ENCODE peak calls at places on chromosomes 7 and 10, in six cellular contexts. One of them, this sample, is unnamed. For H3K36me3, the result is how much of the 10 kb centered on the place peaks cover.

GRCh38 chr7:521221-522070 is 1.8 kb upstream of the PDGFA start:
- DNase-seq in heart right ventricle: peak
- DNase-seq in body of pancreas: peak
- DNase-seq in neural progenitor cell: peak
- DNase-seq in tibial artery: peak
- DNase-seq in transverse colon: peak
- DNase-seq in this sample: peak

GRCh38 chr7:120915314-120915713 is 35.3 kb upstream of the ING3 start:
- DNase-seq in heart right ventricle: no peak
- DNase-seq in tibial artery: no peak
- DNase-seq in transverse colon: no peak
- DNase-seq in body of pancreas: no peak
- DNase-seq in neural progenitor cell: no peak
- DNase-seq in this sample: no peak

GRCh38 chr7:133583545-133584171 is 330.8 kb downstream of the EXOC4 start:
- DNase-seq in neural progenitor cell: no peak
- DNase-seq in body of pancreas: no peak
- DNase-seq in heart right ventricle: no peak
- DNase-seq in tibial artery: no peak
- DNase-seq in transverse colon: no peak
- DNase-seq in this sample: no peak

GRCh38 chr10:23314835-23315239 is 29.8 kb downstream of the C10orf67 start:
- DNase-seq in tibial artery: peak
- DNase-seq in transverse colon: peak
- DNase-seq in heart right ventricle: peak
- DNase-seq in body of pancreas: peak
- DNase-seq in neural progenitor cell: peak
- DNase-seq in this sample: no peak

GRCh38 chr7:80053098-80053497 is 81.5 kb upstream of the GNAI1 start:
- DNase-seq in body of pancreas: peak
- DNase-seq in transverse colon: no peak
- DNase-seq in heart right ventricle: no peak
- DNase-seq in tibial artery: no peak
- DNase-seq in neural progenitor cell: peak
- DNase-seq in this sample: no peak

GRCh38 chr7:111509298-111509697 is 53.0 kb downstream of the IMMP2L start:
- DNase-seq in heart right ventricle: no peak
- DNase-seq in neural progenitor cell: no peak
- DNase-seq in body of pancreas: no peak
- DNase-seq in transverse colon: no peak
- DNase-seq in tibial artery: no peak
- DNase-seq in this sample: no peak

GRCh38 chr10:72250666-72251065 is 23.1 kb upstream of the DDIT4 start:
- DNase-seq in transverse colon: peak
- DNase-seq in tibial artery: peak
- DNase-seq in body of pancreas: no peak
- DNase-seq in neural progenitor cell: no peak
- DNase-seq in heart right ventricle: peak
- DNase-seq in this sample: peak

GRCh38 chr10:62047240-62047897 is 145.9 kb downstream of the ARID5B start:
- DNase-seq in transverse colon: no peak
- DNase-seq in body of pancreas: no peak
- DNase-seq in heart right ventricle: no peak
- DNase-seq in neural progenitor cell: no peak
- DNase-seq in tibial artery: no peak
- DNase-seq in this sample: no peak

GRCh38 chr10:78046711-78047269 is 13.1 kb downstream of the RPS24 start:
- DNase-seq in body of pancreas: no peak
- DNase-seq in heart right ventricle: no peak
- DNase-seq in transverse colon: no peak
- DNase-seq in neural progenitor cell: no peak
- DNase-seq in tibial artery: peak
- DNase-seq in this sample: no peak

GRCh38 chr7:5694221-5694754 is 87.2 kb downstream of the RNF216 start:
- DNase-seq in neural progenitor cell: no peak
- DNase-seq in heart right ventricle: no peak
- DNase-seq in transverse colon: no peak
- DNase-seq in tibial artery: no peak
- DNase-seq in body of pancreas: no peak
- DNase-seq in this sample: no peak

GRCh38 chr7:131600578-131600977 is 44.1 kb upstream of the PODXL start:
- DNase-seq in transverse colon: no peak
- DNase-seq in neural progenitor cell: peak
- DNase-seq in heart right ventricle: no peak
- DNase-seq in body of pancreas: no peak
- DNase-seq in tibial artery: no peak
- DNase-seq in this sample: no peak

GRCh38 chr7:98831641-98832221 is 38.1 kb downstream of the TMEM130 start:
- DNase-seq in transverse colon: peak
- DNase-seq in neural progenitor cell: peak
- DNase-seq in tibial artery: no peak
- DNase-seq in heart right ventricle: no peak
- DNase-seq in body of pancreas: peak
- DNase-seq in this sample: no peak

GRCh38 chr7:42224391-42225003 is 12.5 kb downstream of the GLI3 start:
- DNase-seq in neural progenitor cell: peak
- DNase-seq in heart right ventricle: no peak
- DNase-seq in tibial artery: no peak
- DNase-seq in transverse colon: no peak
- DNase-seq in body of pancreas: no peak
- DNase-seq in this sample: no peak

GRCh38 chr7:156160811-156161210 is 348.5 kb upstream of the SHH start:
- DNase-seq in transverse colon: peak
- DNase-seq in body of pancreas: no peak
- DNase-seq in heart right ventricle: no peak
- DNase-seq in neural progenitor cell: peak
- DNase-seq in tibial artery: no peak
- DNase-seq in this sample: no peak

DNA sequence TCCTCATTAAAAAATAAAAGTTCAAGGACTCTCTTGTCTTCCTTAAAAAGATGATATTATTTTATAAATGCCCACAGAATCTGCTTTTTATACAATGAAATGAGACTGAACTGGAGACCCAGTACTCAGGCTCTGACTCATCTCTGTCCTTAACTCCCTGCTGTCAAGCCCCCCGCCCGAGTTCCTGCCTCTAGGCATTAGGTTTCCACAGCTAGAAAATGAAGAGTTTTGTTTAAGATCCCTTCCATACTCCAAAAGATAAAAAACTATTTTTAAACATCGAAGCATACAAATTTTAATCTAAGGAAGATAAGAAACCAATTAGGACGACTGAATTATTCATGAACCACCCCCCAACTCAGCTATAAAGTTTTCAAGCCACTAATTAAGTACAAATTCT is 97.7 kb upstream of the FEZF1 start:
- DNase-seq in body of pancreas: no peak
- DNase-seq in neural progenitor cell: no peak
- DNase-seq in tibial artery: no peak
- DNase-seq in heart right ventricle: no peak
- DNase-seq in transverse colon: no peak
- DNase-seq in this sample: no peak
- H3K4me3 ChIP-seq in body of pancreas: no peak
- H3K4me3 ChIP-seq in neural progenitor cell: peak
- H3K4me3 ChIP-seq in tibial artery: no peak
- H3K4me3 ChIP-seq in heart right ventricle: no peak
- H3K4me3 ChIP-seq in transverse colon: no peak
- H3K4me3 ChIP-seq in this sample: no peak

DNA sequence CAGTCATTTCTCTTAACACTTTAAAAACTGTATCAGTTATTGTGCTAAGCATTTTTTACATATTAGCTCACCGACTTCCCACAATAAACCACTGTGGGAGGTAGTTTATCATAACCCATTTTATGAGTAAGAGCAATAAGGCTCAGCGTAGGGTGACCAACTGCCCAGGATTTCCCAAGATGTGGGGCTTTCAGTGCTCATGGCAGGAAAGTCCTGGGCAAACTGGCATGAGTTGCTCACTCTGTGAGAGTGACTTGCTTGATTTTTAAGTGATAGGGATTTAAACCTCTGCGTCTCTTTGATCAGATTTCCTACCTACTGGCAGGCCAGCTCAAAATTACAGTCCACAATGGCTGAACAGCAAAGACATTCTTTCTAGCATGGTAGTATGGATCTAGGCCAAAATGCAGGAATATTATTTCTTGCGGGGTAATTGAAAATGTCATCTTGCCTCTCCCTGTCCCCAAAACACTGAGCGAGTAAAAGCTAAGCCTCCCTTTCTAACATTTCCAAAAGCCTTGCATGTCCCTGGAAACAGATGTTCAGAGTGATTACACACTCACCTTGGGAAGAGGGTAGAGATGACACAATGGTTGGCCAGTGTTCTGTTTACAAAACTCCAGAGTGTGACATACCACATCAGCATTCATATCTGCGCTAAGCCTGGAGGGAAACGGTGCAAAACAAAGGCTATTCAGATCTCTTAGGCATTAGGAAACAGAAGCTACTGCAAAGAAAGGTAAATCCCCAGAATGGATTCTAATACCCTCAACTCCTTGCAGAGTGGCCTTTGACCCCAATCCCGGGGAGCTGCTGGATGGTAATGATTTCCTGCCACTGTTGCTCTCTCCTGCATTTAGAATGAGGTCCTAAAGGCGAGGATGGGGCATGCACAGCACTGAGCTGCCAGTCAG is 65.4 kb downstream of the AOAH start:
- DNase-seq in body of pancreas: peak
- DNase-seq in heart right ventricle: peak
- DNase-seq in transverse colon: no peak
- DNase-seq in neural progenitor cell: peak
- DNase-seq in tibial artery: no peak
- DNase-seq in this sample: no peak
- H3K27ac ChIP-seq in body of pancreas: peak
- H3K27ac ChIP-seq in heart right ventricle: no peak
- H3K27ac ChIP-seq in transverse colon: peak
- H3K27ac ChIP-seq in neural progenitor cell: peak
- H3K27ac ChIP-seq in tibial artery: no peak
- H3K27ac ChIP-seq in this sample: no peak

GRCh38 chr10:124992462-124993344 is 50.8 kb downstream of the ZRANB1 start:
- DNase-seq in body of pancreas: peak
- DNase-seq in transverse colon: peak
- DNase-seq in heart right ventricle: peak
- DNase-seq in tibial artery: peak
- DNase-seq in neural progenitor cell: peak
- DNase-seq in this sample: peak
- H3K36me3 ChIP-seq in body of pancreas: under half
- H3K36me3 ChIP-seq in transverse colon: under half
- H3K36me3 ChIP-seq in heart right ventricle: under half
- H3K36me3 ChIP-seq in tibial artery: half or more
- H3K36me3 ChIP-seq in neural progenitor cell: under half
- H3K36me3 ChIP-seq in this sample: under half

DNA sequence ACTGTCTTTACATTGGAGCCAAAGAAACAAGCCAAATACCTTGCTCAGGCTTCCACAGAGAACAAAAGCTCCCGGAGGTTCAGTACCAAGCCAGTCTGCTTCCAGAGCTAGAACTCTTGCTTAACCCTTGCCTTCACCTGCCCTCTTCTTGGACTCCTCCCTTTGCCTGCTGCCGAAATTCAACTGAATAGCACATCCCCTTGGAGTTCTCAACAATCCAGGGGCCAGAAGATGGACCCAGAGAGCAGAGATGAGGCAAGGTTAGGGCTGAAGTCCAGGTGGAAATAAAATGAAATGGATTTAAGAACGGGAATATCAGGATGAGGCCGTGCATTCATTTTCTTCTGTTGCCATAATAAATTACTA is 876 bp upstream of the PIK3AP1 start:
- DNase-seq in tibial artery: no peak
- DNase-seq in body of pancreas: no peak
- DNase-seq in transverse colon: no peak
- DNase-seq in heart right ventricle: no peak
- DNase-seq in neural progenitor cell: no peak
- DNase-seq in this sample: no peak
- H3K4me3 ChIP-seq in tibial artery: no peak
- H3K4me3 ChIP-seq in body of pancreas: no peak
- H3K4me3 ChIP-seq in transverse colon: peak
- H3K4me3 ChIP-seq in heart right ventricle: no peak
- H3K4me3 ChIP-seq in neural progenitor cell: peak
- H3K4me3 ChIP-seq in this sample: no peak

GRCh38 chr10:33214174-33214573 is 120.3 kb downstream of the NRP1 start:
- DNase-seq in neural progenitor cell: no peak
- DNase-seq in transverse colon: no peak
- DNase-seq in heart right ventricle: no peak
- DNase-seq in body of pancreas: no peak
- DNase-seq in tibial artery: no peak
- DNase-seq in this sample: no peak

GRCh38 chr10:33215635-33216034 is 118.8 kb downstream of the NRP1 start:
- DNase-seq in heart right ventricle: no peak
- DNase-seq in body of pancreas: no peak
- DNase-seq in transverse colon: no peak
- DNase-seq in tibial artery: peak
- DNase-seq in neural progenitor cell: no peak
- DNase-seq in this sample: peak

GRCh38 chr10:33217854-33218253 is 116.6 kb downstream of the NRP1 start:
- DNase-seq in neural progenitor cell: no peak
- DNase-seq in heart right ventricle: no peak
- DNase-seq in transverse colon: no peak
- DNase-seq in tibial artery: no peak
- DNase-seq in body of pancreas: no peak
- DNase-seq in this sample: no peak

GRCh38 chr10:33215154-33215553 is 119.3 kb downstream of the NRP1 start:
- DNase-seq in transverse colon: no peak
- DNase-seq in neural progenitor cell: no peak
- DNase-seq in tibial artery: no peak
- DNase-seq in body of pancreas: no peak
- DNase-seq in heart right ventricle: no peak
- DNase-seq in this sample: no peak

GRCh38 chr10:33216661-33217427 is 117.6 kb downstream of the NRP1 start:
- DNase-seq in tibial artery: no peak
- DNase-seq in heart right ventricle: no peak
- DNase-seq in transverse colon: no peak
- DNase-seq in neural progenitor cell: no peak
- DNase-seq in body of pancreas: no peak
- DNase-seq in this sample: no peak
- H3K27ac ChIP-seq in tibial artery: peak
- H3K27ac ChIP-seq in heart right ventricle: peak
- H3K27ac ChIP-seq in transverse colon: no peak
- H3K27ac ChIP-seq in neural progenitor cell: no peak
- H3K27ac ChIP-seq in body of pancreas: no peak
- H3K27ac ChIP-seq in this sample: peak

DNA sequence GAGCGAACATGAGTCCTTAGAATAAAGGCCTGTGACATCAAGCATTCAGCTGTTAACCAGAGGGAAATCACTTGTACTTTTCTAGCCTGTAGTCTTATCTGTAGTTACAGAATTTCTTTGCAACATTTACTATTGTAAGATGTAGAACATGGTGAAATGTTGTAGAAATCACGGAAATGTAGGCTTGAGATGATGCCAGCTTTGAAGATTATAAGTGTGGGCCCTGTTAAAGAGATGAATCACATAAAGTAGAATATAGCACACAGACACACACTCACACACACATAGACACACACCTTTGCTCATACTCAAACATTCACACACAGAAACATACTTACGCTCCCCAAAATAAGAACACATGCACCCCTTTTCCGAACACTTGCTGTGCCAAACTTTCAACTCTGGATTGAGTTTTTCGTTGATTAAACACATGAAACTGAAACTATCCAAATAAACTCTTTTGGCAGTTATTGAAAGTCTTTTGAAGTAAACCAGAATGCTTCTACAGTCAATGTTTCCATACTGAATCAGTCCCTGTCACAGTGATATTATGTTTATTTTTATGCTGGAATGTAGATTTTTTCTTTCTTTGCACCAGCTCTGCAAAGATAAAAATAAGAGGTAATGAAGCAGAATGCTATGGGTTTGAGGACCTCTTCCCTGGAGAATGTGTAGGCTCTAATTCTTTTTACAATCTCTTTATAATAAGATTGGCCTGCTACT is 230.3 kb upstream of the MEOX2 start:
- DNase-seq in heart right ventricle: no peak
- DNase-seq in tibial artery: no peak
- DNase-seq in transverse colon: no peak
- DNase-seq in body of pancreas: no peak
- DNase-seq in neural progenitor cell: no peak
- DNase-seq in this sample: no peak
- H3K36me3 ChIP-seq in heart right ventricle: under half
- H3K36me3 ChIP-seq in tibial artery: under half
- H3K36me3 ChIP-seq in transverse colon: under half
- H3K36me3 ChIP-seq in body of pancreas: under half
- H3K36me3 ChIP-seq in neural progenitor cell: under half
- H3K36me3 ChIP-seq in this sample: under half